ENCODE peak calls at places on chromosomes 13 and 19, in seven cellular contexts. T is stimulated activated CD4-positive, alpha-beta T cell treated with anti-CD3 and anti-CD28 coated beads, Interleukin-15, amount 100 ng/mL, for 1 hour; L is NAMALWA; O is NCI-H1930; B is colonic mucosa; W is substantia nigra; U is M059J. Z is an unnamed sample.

GRCh38 chr13:70339738-70340137 is 231.5 kb upstream of the KLHL1 start:
- DNase-seq in T (no peak), L (peak; percentile 51), O (no peak), B (peak; percentile 20), W (no peak), U (no peak), Z (no peak)

GRCh38 chr19:6414793-6415591 is 9.6 kb downstream of the KHSRP start:
- DNase-seq in T (no peak), L (no peak), O (no peak), B (no peak), W (no peak), U (no peak), Z (no peak)

GRCh38 chr19:58218899-58219298 is 9.8 kb upstream of the ZNF544 start:
- DNase-seq in T (no peak), L (peak; percentile 70), O (no peak), B (no peak), W (no peak), U (no peak), Z (no peak)

GRCh38 chr13:102033719-102034446 is 368.0 kb downstream of the FGF14 start:
- DNase-seq in T (no peak), L (no peak), O (peak; percentile 61), B (no peak), W (no peak), U (no peak), Z (no peak)

GRCh38 chr13:21435710-21436151 is 23.4 kb downstream of the ZDHHC20 start:
- DNase-seq in T (no peak), L (no peak), O (no peak), B (peak; percentile 64), W (peak; percentile 42), U (peak; percentile 88), Z (peak; percentile 63)

GRCh38 chr19:4023600-4024398 is 16.3 kb downstream of the PIAS4 start:
- DNase-seq in T (no peak), L (no peak), O (no peak), B (no peak), W (no peak), U (no peak), Z (no peak)

GRCh38 chr13:110133425-110134235 is 173.3 kb downstream of the COL4A1 start:
- DNase-seq in T (no peak), L (no peak), O (no peak), B (no peak), W (no peak), U (no peak), Z (no peak)

GRCh38 chr13:45336025-45336800 is 4.8 kb downstream of the TPT1 start:
- DNase-seq in T (no peak), L (peak; percentile 41), O (no peak), B (no peak), W (no peak), U (peak; percentile 15), Z (no peak)

GRCh38 chr19:35395762-35396199 is 24.9 kb downstream of the GPR42 start:
- DNase-seq in T (no peak), L (no peak), O (no peak), B (peak; percentile 24), W (peak; percentile 2), U (no peak), Z (peak; percentile 48)

GRCh38 chr19:53908106-53908932 is 759 bp upstream of the CACNG7 start:
- DNase-seq in T (peak; percentile 30), L (peak; percentile 65), O (peak; percentile 34), B (peak; percentile 32), W (peak; percentile 81), U (peak; percentile 61), Z (no peak)

GRCh38 chr19:39831679-39832078 is 2.3 kb downstream of the DYRK1B start:
- DNase-seq in T (no peak), L (no peak), O (no peak), B (no peak), W (no peak), U (no peak), Z (no peak)

GRCh38 chr19:12064266-12065099 is at the start of gene ZNF844:
- DNase-seq in T (peak; percentile 60), L (peak; percentile 59), O (peak; percentile 61), B (peak; percentile 100), W (peak; percentile 98), U (peak; percentile 89), Z (peak; percentile 98)

GRCh38 chr13:93660664-93661063 is 434.1 kb downstream of the GPC6 start:
- DNase-seq in T (no peak), L (no peak), O (no peak), B (no peak), W (no peak), U (no peak), Z (no peak)

GRCh38 chr19:34985249-34986022 is 14.7 kb upstream of the GRAMD1A start:
- DNase-seq in T (no peak), L (no peak), O (no peak), B (peak; percentile 57), W (peak; percentile 35), U (no peak), Z (no peak)

GRCh38 chr13:32384702-32385101 is 43.2 kb downstream of the N4BP2L1 start:
- DNase-seq in T (no peak), L (peak; percentile 6), O (no peak), B (no peak), W (no peak), U (no peak), Z (no peak)

GRCh38 chr19:10111405-10111811 is at the start of gene P2RY11:
- DNase-seq in T (no peak), L (peak; percentile 42), O (no peak), B (no peak), W (peak; percentile 17), U (no peak), Z (no peak)

Z was measured in left colon.